ENCODE peak calls at places on chromosomes 12 and 14, in eight cellular contexts. D, F, U, W, H, A, J and M are unnamed samples.

GRCh38 chr14:36424478-36425102 is 95.4 kb downstream of the NKX2-1 start:
- DNase-seq in D (no peak), F (no peak), U (no peak), W (no peak), H (peak; percentile 60), A (no peak), J (no peak), M (no peak)

GRCh38 chr14:54675236-54676125 is 108.6 kb downstream of the SAMD4A start:
- DNase-seq in D (no peak), F (no peak), U (no peak), W (no peak), H (peak; percentile 63), A (no peak), J (no peak), M (no peak)

GRCh38 chr14:21078726-21079125 is 8.6 kb downstream of the ARHGEF40 start:
- DNase-seq in D (no peak), F (no peak), U (no peak), W (no peak), H (no peak), A (no peak), J (no peak), M (no peak)

GRCh38 chr12:96070670-96071279 is 35.4 kb upstream of the LTA4H start:
- DNase-seq in D (peak; percentile 73), F (no peak), U (no peak), W (no peak), H (peak; percentile 98), A (no peak), J (no peak), M (no peak)

GRCh38 chr12:57694459-57695019 is 607 bp downstream of the OS9 start:
- DNase-seq in D (peak; percentile 13), F (peak; percentile 21), U (no peak), W (peak; percentile 25), H (peak; percentile 13), A (no peak), J (no peak), M (no peak)

GRCh38 chr12:29725587-29726320 is 58.0 kb downstream of the TMTC1 start:
- DNase-seq in D (no peak), F (no peak), U (no peak), W (peak; percentile 65), H (no peak), A (no peak), J (no peak), M (no peak)

GRCh38 chr12:7127916-7128626 is 618 bp downstream of the RBP5 start:
- DNase-seq in D (no peak), F (no peak), U (no peak), W (no peak), H (no peak), A (no peak), J (no peak), M (no peak)

GRCh38 chr14:94412671-94413638 is 24.6 kb upstream of the SERPINA1 start:
- DNase-seq in D (peak; percentile 78), F (no peak), U (no peak), W (no peak), H (no peak), A (no peak), J (no peak), M (no peak)

GRCh38 chr14:52277552-52277951 is 10.1 kb downstream of the PTGDR start:
- DNase-seq in D (peak; percentile 84), F (no peak), U (no peak), W (no peak), H (no peak), A (no peak), J (no peak), M (no peak)

GRCh38 chr14:65250162-65250495 is 147.8 kb upstream of the MAX start:
- DNase-seq in D (no peak), F (no peak), U (no peak), W (no peak), H (no peak), A (no peak), J (no peak), M (no peak)

GRCh38 chr12:9340422-9341259 is 132.4 kb upstream of the PZP start:
- DNase-seq in D (no peak), F (no peak), U (no peak), W (no peak), H (no peak), A (no peak), J (no peak), M (no peak)

GRCh38 chr12:87866602-87867292 is 162.5 kb downstream of the C12orf50 start:
- DNase-seq in D (peak; percentile 60), F (no peak), U (no peak), W (no peak), H (no peak), A (no peak), J (no peak), M (no peak)

GRCh38 chr14:22812744-22813143 is 2.5 kb downstream of the SLC7A7 start:
- DNase-seq in D (no peak), F (no peak), U (no peak), W (no peak), H (no peak), A (no peak), J (no peak), M (no peak)

GRCh38 chr12:94644622-94645021 is 5.7 kb downstream of the TMCC3 start:
- DNase-seq in D (peak; percentile 93), F (no peak), U (no peak), W (peak; percentile 22), H (no peak), A (no peak), J (no peak), M (no peak)

GRCh38 chr12:67034110-67034879 is 234.9 kb upstream of the CAND1 start:
- DNase-seq in D (peak; percentile 88), F (no peak), U (no peak), W (no peak), H (no peak), A (no peak), J (no peak), M (no peak)

GRCh38 chr14:87824261-87824660 is 168.7 kb downstream of the GALC start:
- DNase-seq in D (no peak), F (no peak), U (no peak), W (no peak), H (no peak), A (no peak), J (no peak), M (no peak)

GRCh38 chr14:92471919-92472318 is 41.7 kb upstream of the RIN3 start:
- DNase-seq in D (peak; percentile 87), F (no peak), U (no peak), W (no peak), H (no peak), A (peak; percentile 69), J (no peak), M (no peak)

GRCh38 chr14:74459289-74459946 is 33.4 kb upstream of the SYNDIG1L start:
- DNase-seq in D (peak; percentile 67), F (no peak), U (no peak), W (no peak), H (no peak), A (no peak), J (no peak), M (no peak)

GRCh38 chr14:89435527-89436273 is 18.7 kb upstream of the FOXN3 start:
- DNase-seq in D (no peak), F (no peak), U (no peak), W (no peak), H (no peak), A (no peak), J (no peak), M (no peak)

GRCh38 chr12:42284876-42285275 is 41.0 kb downstream of the ZCRB1 start:
- DNase-seq in D (no peak), F (no peak), U (no peak), W (no peak), H (no peak), A (no peak), J (no peak), M (no peak)

GRCh38 chr12:122166422-122167327 is 7.3 kb downstream of the IL31 start:
- DNase-seq in D (no peak), F (no peak), U (no peak), W (no peak), H (no peak), A (no peak), J (peak; percentile 20), M (no peak)

GRCh38 chr12:6774557-6775062 is 2.3 kb downstream of the LAG3 start:
- DNase-seq in D (no peak), F (no peak), U (no peak), W (no peak), H (no peak), A (no peak), J (no peak), M (no peak)

GRCh38 chr12:116517431-116518045 is 41.6 kb upstream of the MAP1LC3B2 start:
- DNase-seq in D (peak; percentile 84), F (no peak), U (no peak), W (no peak), H (no peak), A (no peak), J (no peak), M (no peak)

GRCh38 chr14:51684760-51685159 is 33.0 kb downstream of the FRMD6 start:
- DNase-seq in D (peak; percentile 43), F (no peak), U (no peak), W (no peak), H (no peak), A (no peak), J (no peak), M (no peak)

GRCh38 chr12:121982950-121983349 is 38.7 kb upstream of the BCL7A start:
- DNase-seq in D (no peak), F (no peak), U (no peak), W (no peak), H (no peak), A (no peak), J (no peak), M (no peak)